ENCODE peak calls at places on chromosomes 12 and 14, in seven cellular contexts. V is esophagus muscularis mucosa, L is WTC11, W is T-helper 1 cell, K is NT2/D1, D is H54, G is H9. N is an unnamed sample.
A peak's percentile ranks its signal among the peaks of the same experiment; 100 is the strongest.

GRCh38 chr12:108638141-108638823 is 4.6 kb upstream of the SELPLG start:
- DNase-seq in V (no peak), L (peak; percentile 55), W (no peak), K (peak; percentile 84), D (no peak), G (peak; percentile 78), N (peak; percentile 30)

GRCh38 chr12:3076730-3077571 is at the start of gene TSPAN9:
- DNase-seq in V (no peak), L (peak; percentile 70), W (peak; percentile 60), K (no peak), D (peak; percentile 91), G (peak; percentile 82), N (peak; percentile 71)

GRCh38 chr12:123106640-123107359 is 44.1 kb downstream of the PITPNM2 start:
- DNase-seq in V (no peak), L (no peak), W (peak; percentile 21), K (no peak), D (no peak), G (peak; percentile 61), N (peak; percentile 5)

GRCh38 chr12:32983332-32983731 is 86.8 kb upstream of the PKP2 start:
- DNase-seq in V (no peak), L (no peak), W (no peak), K (no peak), D (no peak), G (no peak), N (no peak)

GRCh38 chr12:71220295-71220694 is 62.5 kb upstream of the TSPAN8 start:
- DNase-seq in V (no peak), L (no peak), W (no peak), K (no peak), D (no peak), G (no peak), N (no peak)

GRCh38 chr12:91111366-91112321 is at the start of gene LUM:
- DNase-seq in V (no peak), L (no peak), W (no peak), K (no peak), D (no peak), G (no peak), N (peak; percentile 6)

GRCh38 chr12:6267007-6267721 is 43.3 kb upstream of the PLEKHG6 start:
- DNase-seq in V (no peak), L (no peak), W (no peak), K (no peak), D (no peak), G (no peak), N (no peak)

GRCh38 chr14:57479197-57479596 is 14.5 kb downstream of the CCDC198 start:
- DNase-seq in V (no peak), L (no peak), W (no peak), K (no peak), D (no peak), G (no peak), N (no peak)

GRCh38 chr14:58535084-58535483 is 102.7 kb upstream of the DACT1 start:
- DNase-seq in V (no peak), L (no peak), W (no peak), K (no peak), D (no peak), G (no peak), N (peak; percentile 61)

GRCh38 chr12:6507102-6507998 is 13.4 kb downstream of the NCAPD2 start:
- DNase-seq in V (no peak), L (peak; percentile 48), W (no peak), K (no peak), D (no peak), G (peak; percentile 74), N (peak; percentile 39)

GRCh38 chr12:26523708-26524150 is 309.3 kb downstream of the ITPR2 start:
- DNase-seq in V (peak; percentile 96), L (no peak), W (no peak), K (no peak), D (no peak), G (no peak), N (peak; percentile 43)

GRCh38 chr12:109695420-109695819 is 18.2 kb upstream of the FAM222A start:
- DNase-seq in V (no peak), L (no peak), W (no peak), K (no peak), D (no peak), G (no peak), N (no peak)

GRCh38 chr14:22084393-22085281 is 411.0 kb upstream of the OR4E1 start:
- DNase-seq in V (no peak), L (no peak), W (no peak), K (peak; percentile 20), D (no peak), G (no peak), N (peak; percentile 67)

GRCh38 chr14:57408634-57409033 is 18.2 kb downstream of the NAA30 start:
- DNase-seq in V (no peak), L (no peak), W (no peak), K (no peak), D (no peak), G (no peak), N (no peak)

GRCh38 chr12:116015525-116015924 is 262.0 kb downstream of the MED13L start:
- DNase-seq in V (no peak), L (no peak), W (no peak), K (no peak), D (no peak), G (no peak), N (peak; percentile 64)

GRCh38 chr12:4220489-4220888 is 53.1 kb upstream of the CCND2 start:
- DNase-seq in V (peak; percentile 66), L (no peak), W (no peak), K (no peak), D (no peak), G (no peak), N (no peak)

N was measured in endothelial cell of umbilical vein.